ENCODE peak calls at places on chromosomes 7 and 10, in ten cellular contexts. G is mesendoderm; S is esophagus muscularis mucosa; K is ovary; R is Peyer's patch; I is suprapubic skin; T is body of pancreas; N is CD8-positive, alpha-beta T cell; U is heart right ventricle; P is cardiac muscle cell. E is an unnamed sample.

GRCh38 chr7:771241-772004 is 44.3 kb upstream of the PRKAR1B start:
- DNase-seq in N (no peak), S (peak), P (peak), T (peak), G (no peak), U (peak), I (no peak), K (peak), R (no peak), E (no peak)

GRCh38 chr10:43138757-43139241 is 554 bp downstream of the CSGALNACT2 start:
- DNase-seq in G (peak), K (no peak), T (no peak), I (no peak), P (peak), S (peak), R (peak), U (no peak), N (peak), E (peak)

GRCh38 chr7:26525413-26526287 is 234.0 kb downstream of the SNX10 start:
- DNase-seq in S (no peak), I (no peak), N (no peak), P (no peak), U (no peak), G (no peak), T (no peak), K (no peak), R (no peak), E (no peak)

GRCh38 chr7:115997221-115997620 is 33.3 kb downstream of the TFEC start:
- DNase-seq in R (no peak), K (no peak), T (no peak), N (no peak), U (no peak), P (no peak), I (no peak), G (peak), S (no peak), E (no peak)

GRCh38 chr10:61937631-61938284 is 36.3 kb downstream of the ARID5B start:
- DNase-seq in U (no peak), P (peak), G (peak), R (no peak), T (no peak), S (no peak), K (no peak), N (no peak), I (no peak), E (no peak)

GRCh38 chr10:23035569-23035968 is 59.8 kb upstream of the MSRB2 start:
- DNase-seq in G (peak), K (no peak), N (no peak), R (no peak), S (no peak), T (no peak), U (no peak), P (peak), I (no peak), E (no peak)

GRCh38 chr10:62582804-62583208 is 208.6 kb downstream of the ZNF365 start:
- DNase-seq in G (no peak), R (no peak), U (peak), K (peak), N (no peak), I (peak), T (peak), S (peak), P (peak), E (no peak)

GRCh38 chr7:133486-133885 is 58.9 kb upstream of the FAM20C start:
- DNase-seq in K (no peak), R (no peak), I (no peak), T (no peak), N (no peak), G (no peak), S (no peak), U (no peak), P (peak), E (no peak)

GRCh38 chr10:10209152-10209551 is 808.5 kb upstream of the CELF2 start:
- DNase-seq in I (peak), G (peak), K (peak), R (no peak), N (no peak), T (peak), P (peak), S (no peak), U (no peak), E (no peak)

GRCh38 chr10:9149134-9149533 is 1094.6 kb downstream of the GATA3 start:
- DNase-seq in S (no peak), P (no peak), K (no peak), I (no peak), U (no peak), R (no peak), T (no peak), N (no peak), G (no peak), E (no peak)

GRCh38 chr7:70092314-70093303 is 494.3 kb downstream of the AUTS2 start:
- DNase-seq in T (no peak), U (peak), I (no peak), G (no peak), P (peak), R (no peak), S (no peak), K (peak), N (no peak), E (no peak)

GRCh38 chr10:47104101-47104707 is 193.0 kb downstream of the PTPN20 start:
- DNase-seq in T (no peak), U (no peak), I (no peak), N (no peak), R (no peak), P (peak), G (no peak), K (no peak), S (peak), E (no peak)

DNA sequence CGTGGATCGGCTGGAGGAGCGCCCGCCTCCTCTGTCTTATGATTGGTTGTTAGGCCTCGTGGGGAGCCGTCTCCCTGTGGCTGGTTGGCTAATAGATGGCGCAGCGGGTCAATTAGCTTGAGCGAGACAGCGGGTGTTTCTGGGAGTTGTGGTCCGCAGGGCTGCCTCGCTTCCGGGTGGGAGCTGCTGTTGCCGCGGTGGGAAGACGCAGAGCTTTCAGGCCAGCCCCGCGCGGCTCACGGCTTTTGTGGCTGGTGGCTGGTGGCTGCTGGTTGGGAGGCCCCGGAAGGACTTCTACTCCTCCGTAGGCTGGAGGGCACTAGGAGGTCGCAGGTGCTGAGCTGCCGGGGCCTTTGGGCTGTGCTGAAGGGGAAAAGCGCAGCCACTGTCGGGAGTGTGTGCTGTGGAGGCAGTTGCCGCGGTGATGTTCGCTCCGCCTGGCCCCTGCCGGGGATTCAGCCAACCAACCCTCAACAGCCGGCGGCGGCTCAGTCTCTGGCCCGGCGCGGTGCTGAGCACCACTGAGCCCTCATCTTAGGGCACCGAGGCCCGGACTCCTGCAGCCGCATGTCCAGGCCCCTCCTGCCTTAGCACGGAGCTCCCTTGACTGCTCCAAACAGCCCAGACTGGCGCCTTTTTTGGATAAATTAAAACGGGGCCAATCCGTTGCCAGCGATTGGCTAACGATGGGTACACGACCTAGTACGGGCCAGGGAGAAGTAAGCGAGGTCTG is 651 bp upstream of the C10orf143 start:
- DNase-seq in T (peak), S (peak), G (peak), P (peak), N (peak), U (peak), K (peak), R (peak), I (peak), E (peak)
- H3K27ac ChIP-seq in T (peak), S (peak), G (peak), P (peak), N (peak), U (peak), K (peak), R (peak), I (peak), E (peak)

DNA sequence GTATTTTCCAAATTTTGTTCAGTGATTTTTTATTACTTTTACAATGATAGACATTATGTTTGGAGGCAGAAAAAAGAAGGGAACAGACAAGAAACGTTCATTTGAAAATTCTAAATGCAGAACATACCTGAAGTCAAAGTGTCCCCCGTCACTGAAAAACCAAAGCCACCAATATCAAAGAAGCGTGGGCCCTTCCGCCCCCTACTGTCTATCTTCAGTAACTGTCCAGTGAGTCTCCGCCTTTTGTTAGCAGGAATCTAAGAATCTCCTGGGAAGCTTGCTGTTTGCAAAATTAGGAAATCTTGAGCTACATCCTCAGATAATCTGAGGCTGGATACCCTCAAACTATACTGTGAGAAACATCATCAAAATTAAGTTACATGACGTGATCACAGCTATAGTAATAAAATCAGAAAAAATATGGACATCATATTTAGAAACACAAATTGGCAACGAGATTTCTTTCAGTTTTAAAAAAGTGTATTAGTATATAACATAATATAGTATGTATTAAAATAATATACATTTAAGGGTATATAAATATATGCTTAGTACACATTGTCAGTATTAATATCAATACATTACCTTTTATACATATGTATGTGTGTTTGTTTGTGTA is 169.3 kb upstream of the AKR1E2 start:
- DNase-seq in I (no peak), S (no peak), K (peak), N (no peak), T (peak), U (peak), G (peak), P (peak), R (peak), E (peak)
- H3K27ac ChIP-seq in I (no peak), S (no peak), K (no peak), N (no peak), T (no peak), U (no peak), G (no peak), P (no peak), R (no peak), E (no peak)

DNA sequence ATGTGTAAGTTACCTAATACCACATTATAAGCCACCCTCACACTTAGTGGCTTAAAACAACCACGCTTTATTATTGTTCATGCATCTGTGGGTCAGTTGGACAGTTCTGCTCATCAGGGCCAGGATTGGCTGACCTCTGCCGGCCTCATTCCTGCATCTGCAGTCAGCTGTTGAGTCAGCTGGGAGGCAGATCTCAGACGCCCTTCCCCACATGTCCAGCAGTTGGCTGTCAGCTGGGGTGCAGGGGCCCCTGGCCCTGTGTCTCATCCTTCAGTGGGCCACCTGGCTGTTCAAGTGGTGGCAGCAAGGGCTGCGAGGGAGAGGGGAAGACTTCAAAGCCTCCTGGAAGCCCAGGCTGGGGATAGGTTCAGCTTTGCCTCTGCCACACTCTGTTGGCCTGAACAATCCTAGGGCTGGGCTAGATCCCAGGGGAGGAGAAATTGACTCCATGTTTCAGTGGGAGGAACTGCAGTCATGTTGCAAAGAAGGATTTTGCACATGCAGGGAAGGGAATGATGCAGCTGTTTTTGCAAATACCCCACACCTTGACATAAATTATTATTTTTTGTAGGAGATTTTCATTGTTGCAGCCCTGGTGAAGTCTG is 33.1 kb downstream of the TACR2 start:
- DNase-seq in G (peak), S (no peak), T (no peak), P (peak), R (no peak), U (peak), N (no peak), I (no peak), K (no peak), E (no peak)
- H3K27ac ChIP-seq in G (no peak), S (peak), T (no peak), P (no peak), R (no peak), U (no peak), N (no peak), I (peak), K (no peak), E (no peak)

DNA sequence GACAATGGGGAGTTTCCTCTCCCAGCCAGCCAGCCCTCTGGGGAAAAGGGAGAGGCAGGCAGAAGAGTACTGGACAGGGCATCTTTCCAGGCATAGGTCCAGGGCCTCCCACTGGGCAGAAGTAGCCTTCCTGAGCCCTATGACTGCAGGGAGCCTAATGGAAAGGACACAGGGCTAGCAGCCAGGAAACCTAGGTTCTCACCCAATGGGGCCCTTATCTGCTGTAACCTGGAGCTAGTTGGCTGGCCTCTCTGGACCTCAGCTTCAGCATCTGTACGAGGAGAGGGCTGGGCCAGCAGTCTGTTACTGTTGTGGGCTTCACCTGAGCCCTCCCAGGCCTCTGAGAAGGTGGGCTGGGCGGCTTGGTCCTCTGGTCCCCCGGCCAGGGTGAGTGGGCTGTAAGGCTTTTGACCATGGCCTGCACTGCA is 22.4 kb downstream of the LDB3 start:
- DNase-seq in G (no peak), K (no peak), S (no peak), T (no peak), R (no peak), I (no peak), N (no peak), P (no peak), U (no peak), E (no peak)
- H3K27ac ChIP-seq in G (no peak), K (no peak), S (peak), T (no peak), R (no peak), I (no peak), N (no peak), P (peak), U (peak), E (no peak)

GRCh38 chr10:125014984-125015944 is 73.3 kb downstream of the ZRANB1 start:
- DNase-seq in U (peak), P (peak), I (no peak), K (peak), S (no peak), T (no peak), N (no peak), R (no peak), G (no peak), E (no peak)
- H3K27ac ChIP-seq in U (peak), P (no peak), I (peak), K (peak), S (peak), T (peak), N (no peak), R (no peak), G (no peak), E (no peak)

GRCh38 chr7:114405427-114405826 is 9.2 kb upstream of the FOXP2 start:
- DNase-seq in T (no peak), G (peak), S (no peak), P (peak), R (no peak), N (no peak), K (no peak), I (no peak), U (no peak), E (no peak)
- H3K27ac ChIP-seq in T (no peak), G (no peak), S (no peak), P (no peak), R (no peak), N (no peak), K (no peak), I (no peak), U (no peak), E (no peak)

GRCh38 chr7:30900053-30900452 is 11.6 kb upstream of the AQP1 start:
- DNase-seq in R (no peak), P (no peak), G (no peak), T (no peak), I (no peak), S (no peak), N (no peak), K (no peak), U (no peak), E (no peak)
- H3K27ac ChIP-seq in R (no peak), P (no peak), G (no peak), T (peak), I (peak), S (peak), N (no peak), K (no peak), U (peak), E (no peak)